ENCODE peak calls at places on chromosomes 1 and 21, in seven cellular contexts. One of them, this sample, is unnamed.

GRCh38 chr1:223802602-223803001 is 43.1 kb downstream of the TP53BP2 start:
- DNase-seq in HepG2: no peak
- DNase-seq in fibroblast of the aortic adventitia: no peak
- DNase-seq in nephron progenitor cell: no peak
- DNase-seq in glutamatergic neuron: no peak
- DNase-seq in adrenal gland: no peak
- DNase-seq in body of pancreas: no peak
- DNase-seq in this sample: no peak

GRCh38 chr1:228043281-228043845 is 36.6 kb downstream of the WNT3A start:
- DNase-seq in HepG2: no peak
- DNase-seq in fibroblast of the aortic adventitia: no peak
- DNase-seq in nephron progenitor cell: no peak
- DNase-seq in glutamatergic neuron: no peak
- DNase-seq in adrenal gland: no peak
- DNase-seq in body of pancreas: no peak
- DNase-seq in this sample: no peak

GRCh38 chr21:16588433-16588860 is 858.7 kb downstream of the USP25 start:
- DNase-seq in HepG2: no peak
- DNase-seq in fibroblast of the aortic adventitia: peak
- DNase-seq in nephron progenitor cell: peak
- DNase-seq in glutamatergic neuron: peak
- DNase-seq in adrenal gland: peak
- DNase-seq in body of pancreas: peak
- DNase-seq in this sample: peak

GRCh38 chr1:185440877-185441276 is 123.8 kb upstream of the IVNS1ABP start:
- DNase-seq in HepG2: no peak
- DNase-seq in fibroblast of the aortic adventitia: peak
- DNase-seq in nephron progenitor cell: no peak
- DNase-seq in glutamatergic neuron: no peak
- DNase-seq in adrenal gland: no peak
- DNase-seq in body of pancreas: no peak
- DNase-seq in this sample: peak

GRCh38 chr1:66402194-66402593 is 131.8 kb upstream of the SGIP1 start:
- DNase-seq in HepG2: no peak
- DNase-seq in fibroblast of the aortic adventitia: peak
- DNase-seq in nephron progenitor cell: peak
- DNase-seq in glutamatergic neuron: peak
- DNase-seq in adrenal gland: peak
- DNase-seq in body of pancreas: peak
- DNase-seq in this sample: peak

GRCh38 chr1:162305969-162306368 is 70.7 kb downstream of the SPATA46 start:
- DNase-seq in HepG2: peak
- DNase-seq in fibroblast of the aortic adventitia: peak
- DNase-seq in nephron progenitor cell: no peak
- DNase-seq in glutamatergic neuron: no peak
- DNase-seq in adrenal gland: no peak
- DNase-seq in body of pancreas: peak
- DNase-seq in this sample: no peak

GRCh38 chr1:117022089-117022488 is 20.5 kb downstream of the CD101 start:
- DNase-seq in HepG2: no peak
- DNase-seq in fibroblast of the aortic adventitia: no peak
- DNase-seq in nephron progenitor cell: no peak
- DNase-seq in glutamatergic neuron: no peak
- DNase-seq in adrenal gland: no peak
- DNase-seq in body of pancreas: no peak
- DNase-seq in this sample: no peak

GRCh38 chr1:157077394-157077793 is 22.2 kb downstream of the ETV3L start:
- DNase-seq in HepG2: no peak
- DNase-seq in fibroblast of the aortic adventitia: no peak
- DNase-seq in nephron progenitor cell: no peak
- DNase-seq in glutamatergic neuron: no peak
- DNase-seq in adrenal gland: no peak
- DNase-seq in body of pancreas: no peak
- DNase-seq in this sample: no peak

GRCh38 chr1:172742599-172743500 is 83.9 kb downstream of the FASLG start:
- DNase-seq in HepG2: peak
- DNase-seq in fibroblast of the aortic adventitia: peak
- DNase-seq in nephron progenitor cell: no peak
- DNase-seq in glutamatergic neuron: no peak
- DNase-seq in adrenal gland: no peak
- DNase-seq in body of pancreas: no peak
- DNase-seq in this sample: peak

GRCh38 chr1:177065430-177065829 is 99.1 kb downstream of the ASTN1 start:
- DNase-seq in HepG2: no peak
- DNase-seq in fibroblast of the aortic adventitia: no peak
- DNase-seq in nephron progenitor cell: no peak
- DNase-seq in glutamatergic neuron: no peak
- DNase-seq in adrenal gland: no peak
- DNase-seq in body of pancreas: no peak
- DNase-seq in this sample: no peak

GRCh38 chr21:36847189-36847588 is 119.3 kb downstream of the HLCS start:
- DNase-seq in HepG2: peak
- DNase-seq in fibroblast of the aortic adventitia: peak
- DNase-seq in nephron progenitor cell: no peak
- DNase-seq in glutamatergic neuron: no peak
- DNase-seq in adrenal gland: no peak
- DNase-seq in body of pancreas: no peak
- DNase-seq in this sample: peak

GRCh38 chr1:148374101-148374500 is 109.0 kb downstream of the PPIAL4G start:
- DNase-seq in HepG2: no peak
- DNase-seq in fibroblast of the aortic adventitia: no peak
- DNase-seq in nephron progenitor cell: no peak
- DNase-seq in glutamatergic neuron: no peak
- DNase-seq in adrenal gland: no peak
- DNase-seq in body of pancreas: no peak
- DNase-seq in this sample: no peak

GRCh38 chr1:212110617-212111016 is 75.1 kb downstream of the DTL start:
- DNase-seq in HepG2: no peak
- DNase-seq in fibroblast of the aortic adventitia: peak
- DNase-seq in nephron progenitor cell: no peak
- DNase-seq in glutamatergic neuron: no peak
- DNase-seq in adrenal gland: no peak
- DNase-seq in body of pancreas: peak
- DNase-seq in this sample: peak

GRCh38 chr1:95086949-95087533 is 14.3 kb upstream of the ALG14 start:
- DNase-seq in HepG2: peak
- DNase-seq in fibroblast of the aortic adventitia: peak
- DNase-seq in nephron progenitor cell: peak
- DNase-seq in glutamatergic neuron: no peak
- DNase-seq in adrenal gland: no peak
- DNase-seq in body of pancreas: no peak
- DNase-seq in this sample: peak

GRCh38 chr1:180953291-180953747 is 40.6 kb downstream of the KIAA1614 start:
- DNase-seq in HepG2: no peak
- DNase-seq in fibroblast of the aortic adventitia: no peak
- DNase-seq in nephron progenitor cell: no peak
- DNase-seq in glutamatergic neuron: no peak
- DNase-seq in adrenal gland: no peak
- DNase-seq in body of pancreas: peak
- DNase-seq in this sample: no peak

GRCh38 chr1:47679826-47680225 is 242.0 kb downstream of the FOXD2 start:
- DNase-seq in HepG2: no peak
- DNase-seq in fibroblast of the aortic adventitia: no peak
- DNase-seq in nephron progenitor cell: no peak
- DNase-seq in glutamatergic neuron: no peak
- DNase-seq in adrenal gland: peak
- DNase-seq in body of pancreas: no peak
- DNase-seq in this sample: no peak

GRCh38 chr1:209404577-209404976 is 178.9 kb upstream of the CAMK1G start:
- DNase-seq in HepG2: no peak
- DNase-seq in fibroblast of the aortic adventitia: no peak
- DNase-seq in nephron progenitor cell: no peak
- DNase-seq in glutamatergic neuron: no peak
- DNase-seq in adrenal gland: no peak
- DNase-seq in body of pancreas: no peak
- DNase-seq in this sample: no peak

GRCh38 chr1:92134331-92134730 is 54.2 kb downstream of the BTBD8 start:
- DNase-seq in HepG2: no peak
- DNase-seq in fibroblast of the aortic adventitia: no peak
- DNase-seq in nephron progenitor cell: no peak
- DNase-seq in glutamatergic neuron: no peak
- DNase-seq in adrenal gland: no peak
- DNase-seq in body of pancreas: no peak
- DNase-seq in this sample: no peak

GRCh38 chr1:168637350-168637991 is 61.1 kb downstream of the XCL1 start:
- DNase-seq in HepG2: peak
- DNase-seq in fibroblast of the aortic adventitia: peak
- DNase-seq in nephron progenitor cell: no peak
- DNase-seq in glutamatergic neuron: no peak
- DNase-seq in adrenal gland: no peak
- DNase-seq in body of pancreas: no peak
- DNase-seq in this sample: no peak

DNA sequence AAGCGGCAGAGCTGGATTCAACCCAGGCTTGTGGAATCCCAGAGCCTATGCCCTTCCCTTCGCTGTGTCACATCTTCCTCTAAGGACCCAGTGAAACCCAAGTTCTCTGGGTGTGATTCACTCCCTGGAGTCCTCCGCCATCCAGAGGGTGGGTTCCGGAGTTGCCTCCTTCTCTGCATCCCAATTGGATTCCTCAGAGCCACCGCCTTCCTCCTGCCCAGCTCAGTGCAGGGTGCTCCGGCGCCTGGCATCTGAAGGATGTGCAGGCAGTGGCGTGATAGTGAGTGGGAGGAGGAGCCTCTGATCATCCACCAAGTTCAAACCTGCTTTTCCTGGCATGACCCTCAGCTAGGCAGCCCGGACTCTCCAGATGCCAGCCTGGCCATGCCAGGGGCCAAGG is 20.8 kb upstream of the RCC2 start:
- DNase-seq in HepG2: no peak
- DNase-seq in fibroblast of the aortic adventitia: no peak
- DNase-seq in nephron progenitor cell: no peak
- DNase-seq in glutamatergic neuron: no peak
- DNase-seq in adrenal gland: no peak
- DNase-seq in body of pancreas: no peak
- DNase-seq in this sample: peak
- TF ChIP-seq CTCF in HepG2: no peak
- TF ChIP-seq CTCF in fibroblast of the aortic adventitia: no peak
- TF ChIP-seq CTCF in nephron progenitor cell: no peak
- TF ChIP-seq CTCF in glutamatergic neuron: no peak
- TF ChIP-seq CTCF in adrenal gland: no peak
- TF ChIP-seq CTCF in body of pancreas: no peak
- TF ChIP-seq CTCF in this sample: no peak

DNA sequence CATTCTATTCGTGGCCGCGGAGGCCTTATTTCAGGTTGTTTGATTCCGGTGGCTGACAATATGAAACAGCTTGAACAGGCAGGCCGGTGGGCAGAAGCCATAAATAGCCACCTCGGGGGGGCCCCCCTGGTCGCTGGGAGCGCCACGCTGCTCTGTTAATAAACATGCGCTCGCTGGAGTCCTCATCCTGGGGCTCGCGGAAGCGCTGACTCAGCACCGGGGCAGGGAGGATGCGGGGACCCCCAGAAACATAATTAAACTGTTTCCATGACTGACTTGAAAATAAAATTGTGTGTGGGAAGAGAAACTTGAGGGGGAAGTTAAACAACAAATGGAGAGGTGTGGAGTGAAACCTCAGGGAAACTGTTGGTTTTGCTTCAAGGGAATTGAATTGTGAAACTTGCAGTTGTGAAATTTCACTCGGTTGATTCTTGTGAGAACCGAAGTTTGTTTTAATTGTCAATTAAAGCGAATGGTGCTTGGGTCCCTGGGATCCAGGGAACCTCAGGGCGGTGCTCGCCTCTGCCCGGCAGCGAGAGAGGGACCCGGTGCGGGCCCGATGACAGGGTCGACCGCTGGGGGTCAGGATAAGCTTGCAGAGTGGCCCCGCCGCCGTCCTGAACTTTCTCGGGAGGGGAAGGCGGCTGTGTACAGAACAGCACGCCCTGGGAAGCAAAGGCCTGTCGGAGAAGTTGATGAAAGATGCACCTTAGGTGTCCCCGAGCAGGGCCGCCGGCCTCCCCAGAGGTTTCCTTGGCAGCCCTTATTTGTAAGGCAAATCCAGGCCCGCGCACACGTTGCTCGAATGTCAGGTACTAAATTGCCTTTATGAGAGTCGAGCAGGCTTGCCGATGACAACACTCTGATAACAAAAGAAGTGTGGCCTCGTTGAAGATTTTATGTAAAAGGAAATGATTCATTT is 176.9 kb upstream of the LMO4 start:
- DNase-seq in HepG2: no peak
- DNase-seq in fibroblast of the aortic adventitia: peak
- DNase-seq in nephron progenitor cell: peak
- DNase-seq in glutamatergic neuron: peak
- DNase-seq in adrenal gland: peak
- DNase-seq in body of pancreas: peak
- DNase-seq in this sample: peak
- TF ChIP-seq CTCF in HepG2: no peak
- TF ChIP-seq CTCF in fibroblast of the aortic adventitia: peak
- TF ChIP-seq CTCF in nephron progenitor cell: peak
- TF ChIP-seq CTCF in glutamatergic neuron: peak
- TF ChIP-seq CTCF in adrenal gland: no peak
- TF ChIP-seq CTCF in body of pancreas: no peak
- TF ChIP-seq CTCF in this sample: no peak

DNA sequence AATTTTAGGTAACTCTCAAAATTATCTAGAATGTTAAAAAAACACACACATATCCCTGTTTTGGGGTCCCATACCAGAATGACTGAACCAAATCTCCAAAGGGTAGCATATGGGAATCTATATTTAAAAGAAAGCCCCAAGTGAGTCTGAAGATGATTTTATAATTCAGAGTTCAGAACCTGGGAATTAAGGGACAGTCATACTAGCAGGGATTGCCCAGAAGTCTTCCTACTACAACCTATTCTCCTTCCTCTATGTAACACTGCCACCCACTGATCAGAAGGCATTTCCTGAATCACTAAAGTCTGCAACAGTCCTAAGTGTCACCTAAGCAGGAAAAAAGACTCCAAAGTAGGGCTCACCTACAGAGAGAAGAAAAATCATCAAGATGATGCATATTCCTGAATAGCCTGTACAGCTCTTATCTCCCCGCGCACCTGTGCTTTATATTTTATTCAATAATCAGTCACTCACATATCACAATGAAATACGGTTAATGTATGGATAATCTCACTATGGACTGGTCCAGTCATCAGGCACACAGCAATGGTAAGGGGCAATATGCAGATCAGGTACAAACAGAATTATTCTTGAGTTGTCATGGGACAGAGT is 4.9 kb downstream of the RGS1 start:
- DNase-seq in HepG2: peak
- DNase-seq in fibroblast of the aortic adventitia: peak
- DNase-seq in nephron progenitor cell: no peak
- DNase-seq in glutamatergic neuron: no peak
- DNase-seq in adrenal gland: no peak
- DNase-seq in body of pancreas: peak
- DNase-seq in this sample: peak
- TF ChIP-seq CTCF in HepG2: peak
- TF ChIP-seq CTCF in fibroblast of the aortic adventitia: peak
- TF ChIP-seq CTCF in nephron progenitor cell: no peak
- TF ChIP-seq CTCF in glutamatergic neuron: no peak
- TF ChIP-seq CTCF in adrenal gland: peak
- TF ChIP-seq CTCF in body of pancreas: peak
- TF ChIP-seq CTCF in this sample: peak

DNA sequence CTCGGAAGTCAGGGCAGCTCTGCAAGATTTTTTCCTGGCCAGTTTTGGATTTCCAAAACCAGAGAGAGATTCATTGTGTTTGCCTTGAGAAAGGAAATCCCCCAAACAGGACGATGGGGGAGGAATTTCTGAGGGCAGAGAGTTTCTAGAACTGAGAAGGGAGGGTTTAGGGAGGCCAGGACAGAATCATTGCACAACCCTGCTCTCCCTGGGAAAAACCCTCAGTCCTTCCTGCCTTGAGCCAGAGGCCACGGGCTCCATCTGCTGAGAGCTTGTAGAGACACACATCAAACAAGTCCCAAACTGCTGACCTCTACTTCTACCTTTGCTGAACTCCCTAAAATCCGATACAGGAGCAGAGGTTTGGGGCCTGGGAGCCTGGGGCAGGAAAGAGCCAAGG is 99.7 kb downstream of the NMNAT2 start:
- DNase-seq in HepG2: peak
- DNase-seq in fibroblast of the aortic adventitia: peak
- DNase-seq in nephron progenitor cell: peak
- DNase-seq in glutamatergic neuron: no peak
- DNase-seq in adrenal gland: peak
- DNase-seq in body of pancreas: peak
- DNase-seq in this sample: peak
- TF ChIP-seq CTCF in HepG2: peak
- TF ChIP-seq CTCF in fibroblast of the aortic adventitia: peak
- TF ChIP-seq CTCF in nephron progenitor cell: no peak
- TF ChIP-seq CTCF in glutamatergic neuron: no peak
- TF ChIP-seq CTCF in adrenal gland: peak
- TF ChIP-seq CTCF in body of pancreas: peak
- TF ChIP-seq CTCF in this sample: peak